ENCODE peak calls at places on chromosomes 1 and 21, in four cellular contexts. E, L, K and H are unnamed samples.
A peak's percentile ranks its signal among the peaks of the same experiment; 100 is the strongest.

GRCh38 chr21:26794597-26795397 is 50.4 kb downstream of the ADAMTS1 start:
- DNase-seq in K (no peak), L (peak; percentile 30), E (no peak), H (no peak)

GRCh38 chr1:177170756-177171535 is at the start of gene BRINP2:
- DNase-seq in E (peak; percentile 21), K (no peak), L (peak; percentile 29), H (peak; percentile 15)

GRCh38 chr1:22808186-22808845 is 97.7 kb downstream of the EPHB2 start:
- DNase-seq in K (no peak), L (peak; percentile 88), E (no peak), H (no peak)

GRCh38 chr1:39928809-39929587 is 25.9 kb upstream of the MFSD2A start:
- DNase-seq in L (no peak), K (peak; percentile 81), E (no peak), H (peak; percentile 38)

GRCh38 chr1:21775542-21775899 is 7.4 kb downstream of the USP48 start:
- DNase-seq in K (no peak), E (no peak), L (no peak), H (no peak)

GRCh38 chr1:200342511-200343400 is 67.1 kb downstream of the ZNF281 start:
- DNase-seq in K (no peak), L (peak; percentile 76), E (no peak), H (no peak)

GRCh38 chr1:84940481-84940880 is 47.5 kb upstream of the LPAR3 start:
- DNase-seq in E (no peak), L (no peak), K (no peak), H (no peak)

GRCh38 chr1:6819641-6820040 is 34.4 kb downstream of the CAMTA1 start:
- DNase-seq in E (no peak), L (peak; percentile 48), K (no peak), H (no peak)

GRCh38 chr1:203439086-203439620 is 36.5 kb upstream of the PRELP start:
- DNase-seq in E (no peak), L (no peak), K (no peak), H (no peak)

GRCh38 chr1:54485417-54485816 is 62.6 kb upstream of the ACOT11 start:
- DNase-seq in E (no peak), L (no peak), K (no peak), H (no peak)

GRCh38 chr1:19037659-19038058 is 81.2 kb upstream of the IFFO2 start:
- DNase-seq in E (no peak), K (no peak), L (no peak), H (no peak)
- TF ChIP-seq POLR2A in E (no peak), K (no peak), L (no peak), H (no peak)

GRCh38 chr21:24336491-24336890 is 1270.8 kb downstream of the MRPL39 start:
- DNase-seq in E (no peak), L (no peak), K (no peak), H (no peak)
- H3K9me3 ChIP-seq in E (no peaks in the 10 kb centered on the region), L (no peaks in the 10 kb centered on the region), K (no peaks in the 10 kb centered on the region), H (no peaks in the 10 kb centered on the region)

GRCh38 chr1:160633330-160633903 is 13.4 kb downstream of the SLAMF1 start:
- DNase-seq in L (no peak), E (no peak), K (no peak), H (no peak)
- TF ChIP-seq POLR2A in L (no peak), E (no peak), K (no peak), H (no peak)

GRCh38 chr1:4090556-4090955 is 190.5 kb upstream of the C1orf174 start:
- DNase-seq in E (no peak), K (no peak), L (no peak), H (no peak)
- H3K9me3 ChIP-seq in E (no peaks in the 10 kb centered on the region), K (peaks cover 8% of the 10 kb centered on the region), L (peaks cover 56% of the 10 kb centered on the region), H (no peaks in the 10 kb centered on the region)

GRCh38 chr1:156897078-156897825 is 3.7 kb downstream of the PEAR1 start:
- DNase-seq in E (no peak), L (peak; percentile 67), K (no peak), H (no peak)

GRCh38 chr1:156898151-156898550 is 4.6 kb downstream of the PEAR1 start:
- DNase-seq in E (peak; percentile 52), K (no peak), L (peak; percentile 72), H (no peak)

GRCh38 chr1:156895927-156896326 is 2.4 kb downstream of the PEAR1 start:
- DNase-seq in E (no peak), L (no peak), K (no peak), H (no peak)

GRCh38 chr1:156895408-156895874 is 1.9 kb downstream of the PEAR1 start:
- DNase-seq in K (no peak), L (peak; percentile 27), E (no peak), H (no peak)

GRCh38 chr1:156896490-156897033 is 3.0 kb downstream of the PEAR1 start:
- DNase-seq in E (peak; percentile 53), K (no peak), L (peak; percentile 92), H (no peak)
- TF ChIP-seq POLR2A in E (no peak), K (no peak), L (no peak), H (no peak)

DNA sequence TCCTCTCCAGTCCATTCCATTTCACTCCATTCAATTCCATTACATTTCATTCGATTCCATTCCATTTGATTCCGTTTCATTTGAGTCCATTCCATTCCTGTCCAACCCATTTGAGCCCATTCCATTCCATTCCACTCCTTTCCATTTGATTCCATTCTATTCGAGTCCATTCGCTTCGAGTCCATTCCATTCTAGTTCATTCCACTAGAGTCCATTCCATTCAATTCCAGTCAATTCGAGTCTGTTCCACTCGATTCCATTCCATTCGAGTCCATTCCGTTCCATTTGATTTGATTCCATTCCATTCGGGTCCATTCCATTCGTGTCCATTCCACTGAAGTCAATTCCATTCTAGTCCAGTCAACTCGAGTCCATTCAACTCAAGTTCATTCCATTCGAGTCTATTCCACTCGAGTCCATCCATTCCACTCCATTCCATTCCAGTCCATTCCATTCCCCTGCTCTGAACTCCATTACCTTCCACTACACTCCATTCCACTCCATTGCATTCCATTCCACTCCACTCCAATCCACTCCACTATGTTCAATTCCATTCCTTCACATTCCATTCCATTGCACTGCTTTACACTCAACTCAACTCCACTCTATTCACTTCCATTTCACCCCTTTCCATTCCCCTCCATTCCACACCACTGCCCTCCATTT is 2569.4 kb upstream of the TPTE start:
- DNase-seq in K (no peak), L (no peak), E (no peak), H (no peak)
- H3K9me3 ChIP-seq in K (peaks cover 91% of the 10 kb centered on the region), L (peaks cover 76% of the 10 kb centered on the region), E (peaks cover 4% of the 10 kb centered on the region), H (peaks cover 46% of the 10 kb centered on the region)

GRCh38 chr1:113930499-113931161 is 1.5 kb downstream of the HIPK1 start:
- DNase-seq in E (no peak), K (no peak), L (peak; percentile 83), H (peak; percentile 41)
- TF ChIP-seq POLR2A in E (no peak), K (no peak), L (peak; percentile 75), H (peak; percentile 17)